ENCODE peak calls at places on chromosomes 11 and 22, in seven cellular contexts. T is neuronal stem cell, M is H9, K is IMR-90, R is H1, I is trophoblast cell, G is mesenchymal stem cell. C is an unnamed sample.

GRCh38 chr11:110434952-110435779 is 5.4 kb downstream of the FDX1 start:
- DNase-seq in T (no peak), M (no peak), K (no peak), R (no peak), I (peak), G (peak), C (peak)

GRCh38 chr11:82980292-82980691 is 78.8 kb downstream of the DDIAS start:
- DNase-seq in T (no peak), M (no peak), K (peak), R (no peak), I (peak), G (peak), C (peak)

GRCh38 chr11:106344392-106344791 is 266.9 kb downstream of the AASDHPPT start:
- DNase-seq in T (no peak), M (no peak), K (peak), R (no peak), I (no peak), G (no peak), C (no peak)

GRCh38 chr22:24357547-24357946 is 69.9 kb upstream of the ADORA2A start:
- DNase-seq in T (no peak), M (no peak), K (peak), R (no peak), I (no peak), G (peak), C (peak)

GRCh38 chr22:43337385-43337784 is 5.8 kb downstream of the SCUBE1 start:
- DNase-seq in T (no peak), M (no peak), K (no peak), R (no peak), I (no peak), G (no peak), C (no peak)

GRCh38 chr11:122741613-122742012 is 86.1 kb downstream of the UBASH3B start:
- DNase-seq in T (no peak), M (no peak), K (peak), R (no peak), I (no peak), G (peak), C (no peak)

GRCh38 chr22:44472583-44472982 is 25.4 kb downstream of the RTL6 start:
- DNase-seq in T (no peak), M (no peak), K (no peak), R (no peak), I (no peak), G (no peak), C (no peak)

GRCh38 chr11:96293583-96293982 is 49.4 kb downstream of the MAML2 start:
- DNase-seq in T (no peak), M (no peak), K (no peak), R (no peak), I (no peak), G (no peak), C (no peak)

GRCh38 chr22:27635435-27635834 is 166.1 kb downstream of the MN1 start:
- DNase-seq in T (no peak), M (no peak), K (no peak), R (no peak), I (no peak), G (no peak), C (no peak)

GRCh38 chr11:45237666-45238348 is 48.3 kb downstream of the SYT13 start:
- DNase-seq in T (no peak), M (no peak), K (no peak), R (no peak), I (no peak), G (no peak), C (no peak)

GRCh38 chr11:129605815-129606214 is 209.8 kb upstream of the TMEM45B start:
- DNase-seq in T (no peak), M (no peak), K (no peak), R (no peak), I (no peak), G (no peak), C (no peak)

GRCh38 chr11:23112987-23113886 is 253.0 kb upstream of the CCDC179 start:
- DNase-seq in T (peak), M (peak), K (peak), R (no peak), I (peak), G (peak), C (peak)

GRCh38 chr11:69810289-69811118 is 8.7 kb downstream of the FGF3 start:
- DNase-seq in T (no peak), M (no peak), K (no peak), R (no peak), I (no peak), G (no peak), C (no peak)

GRCh38 chr22:33492210-33492651 is 428.0 kb downstream of the LARGE1 start:
- DNase-seq in T (no peak), M (no peak), K (no peak), R (no peak), I (no peak), G (peak), C (peak)

GRCh38 chr11:125165111-125165663 is 636 bp downstream of the PKNOX2 start:
- DNase-seq in T (peak), M (no peak), K (peak), R (no peak), I (peak), G (peak), C (peak)

GRCh38 chr11:57515332-57516060 is at the start of gene SLC43A1:
- DNase-seq in T (no peak), M (peak), K (peak), R (no peak), I (peak), G (peak), C (no peak)

GRCh38 chr11:123298488-123299447 is 103.7 kb upstream of the CLMP start:
- DNase-seq in T (no peak), M (peak), K (no peak), R (no peak), I (no peak), G (no peak), C (peak)

GRCh38 chr11:46369458-46370152 is 11.9 kb upstream of the MDK start:
- DNase-seq in T (no peak), M (peak), K (peak), R (no peak), I (peak), G (peak), C (peak)

GRCh38 chr11:78943841-78944240 is 369.2 kb upstream of the NARS2 start:
- DNase-seq in T (no peak), M (no peak), K (no peak), R (no peak), I (no peak), G (no peak), C (peak)

GRCh38 chr11:88100161-88100560 is 75.1 kb downstream of the RAB38 start:
- DNase-seq in T (no peak), M (no peak), K (no peak), R (no peak), I (no peak), G (no peak), C (no peak)

GRCh38 chr11:71435278-71435951 is 12.8 kb downstream of the DHCR7 start:
- DNase-seq in T (no peak), M (no peak), K (no peak), R (no peak), I (no peak), G (no peak), C (no peak)

GRCh38 chr11:27427183-27427980 is 45.2 kb downstream of the LGR4 start:
- DNase-seq in T (no peak), M (no peak), K (peak), R (no peak), I (peak), G (peak), C (peak)

DNA sequence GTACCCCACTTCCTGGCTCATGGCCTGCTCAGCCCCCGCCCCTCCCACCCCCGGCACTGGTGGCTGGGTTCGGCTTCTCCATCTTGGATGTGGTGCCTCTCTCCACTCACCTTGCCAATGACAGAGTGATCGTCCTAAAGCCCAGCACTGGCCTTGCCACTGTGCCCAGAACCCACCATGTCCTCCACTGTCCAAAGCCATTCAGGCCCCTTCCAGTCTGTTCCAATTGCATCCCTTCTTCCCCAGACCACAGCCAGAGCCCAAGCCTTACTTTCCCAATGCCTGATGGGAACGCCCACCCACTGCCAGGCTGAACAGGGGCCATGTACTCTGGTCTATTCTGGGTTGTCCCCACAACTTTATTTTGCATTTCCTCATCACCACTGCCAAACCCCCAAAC is 625.8 kb upstream of the B3GAT1 start:
- DNase-seq in T (no peak), M (no peak), K (no peak), R (no peak), I (no peak), G (no peak), C (no peak)
- H3K18ac ChIP-seq in T (no peak), M (no peak), K (no peak), R (peak), I (no peak), G (no peak), C (no peak)

GRCh38 chr11:2893021-2893528 is 7.5 kb upstream of the CDKN1C start:
- DNase-seq in T (no peak), M (no peak), K (no peak), R (no peak), I (no peak), G (no peak), C (no peak)
- H2BK120ac ChIP-seq in T (peak), M (no peak), K (peak), R (peak), I (no peak), G (peak), C (no peak)

GRCh38 chr11:9609002-9609759 is 35.7 kb downstream of the WEE1 start:
- DNase-seq in T (no peak), M (no peak), K (no peak), R (no peak), I (no peak), G (no peak), C (no peak)
- H3K18ac ChIP-seq in T (peak), M (no peak), K (peak), R (no peak), I (peak), G (no peak), C (no peak)

GRCh38 chr22:34639911-34640310 is 426.0 kb upstream of the ISX start:
- DNase-seq in T (no peak), M (no peak), K (no peak), R (no peak), I (no peak), G (no peak), C (no peak)

GRCh38 chr22:34638128-34638527 is 427.8 kb upstream of the ISX start:
- DNase-seq in T (no peak), M (no peak), K (no peak), R (no peak), I (no peak), G (no peak), C (no peak)
- H2BK120ac ChIP-seq in T (no peak), M (no peak), K (no peak), R (no peak), I (no peak), G (no peak), C (no peak)

GRCh38 chr11:556175-556699 is 4.3 kb downstream of the LMNTD2 start:
- DNase-seq in T (no peak), M (no peak), K (no peak), R (no peak), I (peak), G (peak), C (peak)
- H3K18ac ChIP-seq in T (peak), M (no peak), K (no peak), R (peak), I (no peak), G (peak), C (no peak)

DNA sequence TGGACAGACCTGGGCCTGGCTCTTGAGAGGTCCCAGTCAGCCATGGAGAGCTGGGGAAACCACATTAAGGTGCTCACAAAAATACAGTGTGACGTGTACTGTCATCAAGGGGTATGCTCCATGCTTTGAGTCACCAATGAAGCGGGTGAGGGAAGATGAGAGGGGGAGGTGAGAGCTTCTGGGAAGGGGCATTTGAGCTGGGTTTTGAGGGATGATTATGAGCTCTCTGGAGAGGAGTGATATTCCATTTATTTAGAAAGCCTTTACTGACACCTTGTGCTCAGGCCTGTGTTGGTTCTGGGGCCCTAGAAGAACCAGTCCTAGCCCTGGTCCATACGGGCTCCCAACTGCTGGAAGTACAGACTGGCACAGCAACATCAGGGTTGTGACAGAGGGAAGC is 10.4 kb upstream of the ARHGEF17 start:
- DNase-seq in T (no peak), M (no peak), K (no peak), R (no peak), I (no peak), G (no peak), C (no peak)
- H2BK120ac ChIP-seq in T (no peak), M (no peak), K (no peak), R (no peak), I (no peak), G (no peak), C (no peak)

DNA sequence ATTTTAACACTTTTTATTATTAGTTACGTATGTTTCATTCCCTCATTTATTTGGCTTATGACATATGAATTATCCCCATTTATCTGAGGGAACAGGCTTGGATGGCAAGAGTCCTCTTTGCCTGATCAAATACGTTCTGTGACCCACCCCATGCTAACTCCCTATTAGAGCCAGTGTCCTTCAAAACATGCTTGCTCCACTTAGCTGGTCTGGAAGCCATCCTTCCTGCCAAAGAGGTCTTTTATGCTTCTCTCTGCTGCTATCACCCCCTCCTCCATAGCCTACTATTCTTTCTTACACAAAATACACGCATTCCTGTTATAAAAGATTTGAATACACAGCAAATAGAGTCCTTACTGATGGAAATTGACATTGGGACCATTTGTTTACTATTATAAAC is 6.4 kb downstream of the COA4 start:
- DNase-seq in T (no peak), M (no peak), K (no peak), R (no peak), I (no peak), G (no peak), C (no peak)
- H3K18ac ChIP-seq in T (no peak), M (no peak), K (no peak), R (no peak), I (no peak), G (no peak), C (no peak)

DNA sequence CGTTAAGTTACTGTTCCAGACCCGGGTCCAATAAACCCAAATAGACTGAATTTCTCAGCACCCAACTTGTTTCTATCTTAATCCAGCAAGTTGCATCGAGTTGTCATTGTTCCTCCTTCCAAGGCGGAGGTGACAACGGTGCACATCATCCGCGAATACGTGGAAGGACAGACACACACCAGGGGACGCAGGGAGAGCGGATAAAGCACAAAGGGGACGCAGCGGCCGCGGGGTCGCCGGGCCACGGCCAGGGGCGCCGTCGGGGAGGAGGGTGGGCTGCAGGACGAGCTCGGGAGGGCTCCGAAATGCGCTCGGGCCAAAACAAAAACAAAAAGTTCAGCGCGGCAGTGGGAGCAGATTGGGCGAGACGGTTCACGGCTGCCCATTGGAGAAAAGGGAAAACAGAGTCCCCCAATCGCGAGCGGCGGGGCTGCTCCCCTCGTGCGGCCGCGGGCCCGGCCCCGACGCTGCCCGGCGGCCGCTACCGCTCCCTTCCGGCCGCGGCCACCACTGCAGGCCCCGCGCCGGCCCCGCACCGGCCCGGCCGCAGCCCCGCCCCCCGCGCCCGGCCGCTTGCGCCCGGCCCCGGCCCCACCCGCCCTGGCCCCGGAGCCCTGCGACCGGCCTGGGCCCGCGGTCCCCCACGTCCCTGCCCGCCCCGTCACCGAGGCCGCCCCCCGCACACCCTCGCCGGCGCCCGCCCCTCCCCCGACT is 518 bp downstream of the KMT5B start:
- DNase-seq in T (peak), M (peak), K (peak), R (no peak), I (peak), G (peak), C (peak)
- H2BK120ac ChIP-seq in T (no peak), M (no peak), K (no peak), R (no peak), I (peak), G (peak), C (peak)

DNA sequence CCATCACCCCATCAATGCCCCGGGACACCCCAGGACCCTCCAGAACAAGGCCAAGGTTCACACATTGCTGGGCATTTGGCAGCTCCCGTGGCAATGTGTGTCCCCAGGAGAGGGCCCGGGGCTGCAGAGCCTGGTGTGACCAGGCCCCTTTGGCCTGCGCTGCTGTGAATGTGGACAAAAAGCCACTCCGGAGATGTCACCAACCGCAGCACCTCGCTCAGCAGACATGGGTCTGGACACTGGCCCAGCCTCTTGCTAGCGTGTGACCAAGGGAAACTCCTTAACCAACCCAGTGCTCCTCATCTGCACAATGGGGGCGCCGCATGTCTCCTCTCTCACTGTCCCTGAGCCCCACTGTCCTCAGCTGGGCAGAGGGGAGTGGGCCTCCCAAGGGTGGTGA is 8.0 kb upstream of the CHADL start:
- DNase-seq in T (no peak), M (no peak), K (no peak), R (no peak), I (no peak), G (no peak), C (no peak)
- H3K18ac ChIP-seq in T (no peak), M (no peak), K (no peak), R (no peak), I (no peak), G (no peak), C (no peak)